ENCODE peak calls at places on chromosomes 2 and 18, in six cellular contexts. G, K, F, J, V and H are unnamed samples.

GRCh38 chr2:196293751-196294486 is 122.5 kb upstream of the STK17B start:
- DNase-seq in V (no peak), G (peak; percentile 96), F (no peak), J (no peak), K (no peak), H (no peak)

GRCh38 chr2:45072862-45073237 is 63.6 kb upstream of the SIX2 start:
- DNase-seq in J (no peak), V (no peak), G (no peak), K (no peak), F (no peak), H (peak; percentile 39)

GRCh38 chr18:10591891-10592290 is 66.1 kb downstream of the NAPG start:
- DNase-seq in J (no peak), G (no peak), K (no peak), F (no peak), V (peak; percentile 42), H (no peak)

GRCh38 chr2:48162742-48163141 is 256.4 kb upstream of the FBXO11 start:
- DNase-seq in J (no peak), V (no peak), K (no peak), G (no peak), F (no peak), H (no peak)

GRCh38 chr2:147782521-147782920 is 62.3 kb upstream of the ACVR2A start:
- DNase-seq in J (peak; percentile 16), G (peak; percentile 80), K (no peak), V (no peak), F (no peak), H (no peak)

GRCh38 chr18:70169747-70170146 is 35.7 kb downstream of the RTTN start:
- DNase-seq in F (no peak), J (no peak), V (no peak), K (no peak), G (no peak), H (no peak)

GRCh38 chr2:225070811-225071210 is 28.5 kb upstream of the DOCK10 start:
- DNase-seq in K (no peak), F (no peak), V (no peak), J (no peak), G (no peak), H (no peak)

GRCh38 chr2:136628490-136628889 is 136.9 kb upstream of the THSD7B start:
- DNase-seq in V (no peak), K (no peak), G (no peak), F (no peak), J (no peak), H (no peak)

GRCh38 chr18:23316986-23317385 is 136.1 kb upstream of the RIOK3 start:
- DNase-seq in G (no peak), V (no peak), J (no peak), F (no peak), K (no peak), H (no peak)

GRCh38 chr2:236690726-236691125 is 121.1 kb downstream of the ACKR3 start:
- DNase-seq in J (no peak), V (no peak), F (no peak), K (no peak), G (no peak), H (peak; percentile 53)

GRCh38 chr2:169892951-169893350 is 65.7 kb downstream of the UBR3 start:
- DNase-seq in K (no peak), V (no peak), J (no peak), G (no peak), F (no peak), H (no peak)

GRCh38 chr2:223995569-223995968 is 38.3 kb downstream of the MRPL44 start:
- DNase-seq in J (no peak), K (no peak), G (peak; percentile 52), F (no peak), V (no peak), H (no peak)

GRCh38 chr18:13288509-13289138 is 70.1 kb downstream of the LDLRAD4 start:
- DNase-seq in K (no peak), F (no peak), G (no peak), J (no peak), V (no peak), H (no peak)

GRCh38 chr18:73647391-73647790 is 500.2 kb downstream of the FBXO15 start:
- DNase-seq in K (no peak), V (no peak), G (peak; percentile 43), J (no peak), F (no peak), H (no peak)

GRCh38 chr2:120765911-120766757 is 30.5 kb downstream of the GLI2 start:
- DNase-seq in F (peak; percentile 51), G (peak; percentile 99), J (no peak), K (peak; percentile 64), V (peak; percentile 94), H (no peak)

GRCh38 chr2:105827351-105828096 is 82.8 kb downstream of the NCK2 start:
- DNase-seq in K (no peak), F (no peak), V (no peak), J (no peak), G (no peak), H (no peak)

GRCh38 chr2:64204006-64204632 is 59.9 kb upstream of the PELI1 start:
- DNase-seq in G (peak; percentile 62), J (no peak), F (no peak), K (peak; percentile 49), V (no peak), H (no peak)

GRCh38 chr2:241617431-241618154 is 19.4 kb downstream of the THAP4 start:
- DNase-seq in F (no peak), V (no peak), J (no peak), G (no peak), K (no peak), H (no peak)

GRCh38 chr2:240931319-240931949 is 25.3 kb downstream of the CROCC2 start:
- DNase-seq in K (peak; percentile 42), J (no peak), V (no peak), F (peak; percentile 15), G (no peak), H (no peak)

GRCh38 chr2:165698621-165698946 is 95.5 kb downstream of the GALNT3 start:
- DNase-seq in J (no peak), G (peak; percentile 43), F (peak; percentile 41), V (no peak), K (no peak), H (no peak)

GRCh38 chr2:86788881-86789686 is 1.6 kb downstream of the CD8A start:
- DNase-seq in G (no peak), K (no peak), V (peak; percentile 91), F (no peak), J (no peak), H (no peak)

GRCh38 chr2:57497489-57498096 is 549.0 kb upstream of the VRK2 start:
- DNase-seq in V (no peak), F (peak; percentile 53), J (peak; percentile 28), K (no peak), G (peak; percentile 32), H (peak; percentile 16)

GRCh38 chr2:101770672-101771071 is 73.2 kb downstream of the MAP4K4 start:
- DNase-seq in F (no peak), G (peak; percentile 62), J (peak; percentile 56), V (peak; percentile 50), K (no peak), H (no peak)

GRCh38 chr2:23289671-23290070 is 95.3 kb upstream of the KLHL29 start:
- DNase-seq in F (no peak), G (no peak), V (peak; percentile 84), J (no peak), K (no peak), H (peak; percentile 14)

GRCh38 chr2:160205511-160205910 is 5.4 kb upstream of the ITGB6 start:
- DNase-seq in F (peak; percentile 85), J (no peak), G (peak; percentile 97), K (peak; percentile 84), V (no peak), H (peak; percentile 93)

GRCh38 chr2:80259292-80259691 is 45.3 kb downstream of the LRRTM1 start:
- DNase-seq in F (no peak), K (no peak), J (no peak), V (no peak), G (no peak), H (no peak)

GRCh38 chr18:21805771-21806366 is 65.3 kb downstream of the MIB1 start:
- DNase-seq in G (no peak), K (no peak), V (no peak), J (no peak), F (no peak), H (no peak)
- H3K4me3 ChIP-seq in G (no peak overlapping the region), K (no peak overlapping the region), V (no peak overlapping the region), J (no peak overlapping the region), F (no peak overlapping the region), H (no peak overlapping the region)

DNA sequence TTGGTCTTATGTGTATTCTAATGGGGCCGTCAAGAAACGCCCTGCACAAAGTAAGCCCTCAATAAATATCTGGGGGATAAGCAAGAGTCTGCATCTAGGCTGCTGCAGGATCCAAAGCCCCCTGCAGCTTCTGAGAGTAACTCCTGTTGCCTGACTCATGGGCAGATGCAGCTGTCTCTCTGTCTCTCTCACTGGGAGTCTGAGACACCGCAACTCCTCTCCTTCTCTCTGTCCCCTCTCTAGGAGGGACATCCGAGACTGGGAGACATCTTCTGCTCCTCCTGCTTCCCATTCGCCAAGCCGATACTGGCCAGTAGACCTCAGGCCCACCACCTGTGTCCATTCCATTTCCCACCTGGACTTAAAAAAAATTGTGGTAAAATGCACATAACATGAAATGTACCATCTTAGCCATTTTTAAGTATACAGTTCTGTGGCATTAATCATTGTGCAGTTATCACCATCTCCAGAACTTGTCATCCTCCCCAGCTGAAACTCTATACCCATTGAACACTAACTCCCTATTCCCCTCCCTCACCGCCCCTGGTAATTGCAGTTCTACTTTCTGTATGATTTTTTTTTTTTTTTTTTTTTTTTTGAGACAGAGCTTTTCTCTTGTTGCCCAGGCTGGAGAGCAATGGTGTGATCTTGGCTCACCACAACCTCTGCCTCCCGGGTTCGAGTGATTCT is 20.1 kb downstream of the DYSF start:
- DNase-seq in K (no peak), G (no peak), J (no peak), V (no peak), F (no peak), H (no peak)
- TF ChIP-seq CTCF in K (no peak), G (no peak), J (no peak), V (no peak), F (no peak), H (no peak)

GRCh38 chr2:100271210-100271609 is 51.1 kb downstream of the LONRF2 start:
- DNase-seq in K (no peak), F (no peak), J (no peak), G (no peak), V (no peak), H (peak; percentile 45)

GRCh38 chr2:100269889-100270288 is 52.4 kb downstream of the LONRF2 start:
- DNase-seq in V (no peak), F (no peak), J (no peak), K (no peak), G (no peak), H (no peak)

GRCh38 chr2:100272848-100273329 is 49.4 kb downstream of the LONRF2 start:
- DNase-seq in J (no peak), G (peak; percentile 29), K (no peak), V (no peak), F (no peak), H (no peak)

GRCh38 chr2:100268986-100269385 is 53.3 kb downstream of the LONRF2 start:
- DNase-seq in J (no peak), G (no peak), K (no peak), F (no peak), V (no peak), H (peak; percentile 37)

GRCh38 chr2:100270381-100271146 is 51.7 kb downstream of the LONRF2 start:
- DNase-seq in G (no peak), F (no peak), J (no peak), V (no peak), K (no peak), H (peak; percentile 15)
- TF ChIP-seq POLR2A in G (no peak), F (no peak), J (no peak), V (no peak), K (no peak), H (no peak)

DNA sequence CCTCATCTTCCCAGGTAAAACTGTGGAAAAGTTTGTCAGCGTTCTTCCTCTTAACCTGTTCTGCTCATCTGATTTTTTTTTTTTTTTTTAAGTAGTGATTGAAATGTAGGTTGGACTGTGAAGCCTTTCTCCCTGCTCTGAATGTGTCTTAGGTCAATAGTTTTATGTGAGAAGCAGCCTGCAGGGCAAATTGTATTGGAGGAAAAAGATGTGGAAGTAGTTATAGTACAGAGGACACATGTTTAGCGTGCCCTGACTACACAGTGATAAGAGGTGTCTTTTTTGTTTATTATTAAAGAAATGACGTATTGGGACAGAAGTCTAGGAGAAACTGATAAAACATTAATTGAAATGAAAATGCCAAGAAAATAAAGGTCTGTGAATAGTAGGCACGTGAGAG is 1.5 kb downstream of the MTA3 start:
- DNase-seq in V (no peak), G (no peak), K (no peak), J (no peak), F (no peak), H (peak; percentile 3)
- H3K4me3 ChIP-seq in V (peak overlapping the region; percentile 99), G (peak overlapping the region; percentile 91), K (peak overlapping the region; percentile 96), J (peak overlapping the region; percentile 70), F (peak overlapping the region; percentile 72), H (no peak overlapping the region)